ENCODE peak calls at places on chromosomes 3 and 15, in six cellular contexts. A, Y, P, R, Q and E are unnamed samples.

GRCh38 chr3:150636258-150636657 is 33.1 kb downstream of the SELENOT start:
- DNase-seq in A (no peak), Y (no peak), P (no peak), R (no peak), Q (no peak), E (peak; percentile 21)

GRCh38 chr15:62618432-62618831 is 424.1 kb upstream of the TPM1 start:
- DNase-seq in A (peak; percentile 61), Y (no peak), P (no peak), R (no peak), Q (no peak), E (peak; percentile 79)

GRCh38 chr15:92921215-92922131 is 21.3 kb downstream of the CHD2 start:
- DNase-seq in A (peak; percentile 35), Y (no peak), P (peak; percentile 67), R (no peak), Q (no peak), E (peak; percentile 66)

GRCh38 chr15:74873756-74874424 is 725 bp upstream of the SCAMP2 start:
- DNase-seq in A (peak; percentile 13), Y (no peak), P (peak; percentile 39), R (peak; percentile 33), Q (no peak), E (no peak)

GRCh38 chr3:154844863-154845262 is 235.3 kb upstream of the MME start:
- DNase-seq in A (no peak), Y (no peak), P (no peak), R (no peak), Q (no peak), E (no peak)

GRCh38 chr3:194165619-194166018 is 29.7 kb downstream of the HES1 start:
- DNase-seq in A (no peak), Y (no peak), P (no peak), R (no peak), Q (no peak), E (no peak)

GRCh38 chr15:27902680-27903385 is 196.3 kb downstream of the OCA2 start:
- DNase-seq in A (no peak), Y (no peak), P (no peak), R (no peak), Q (no peak), E (peak; percentile 26)

GRCh38 chr15:26971303-26972018 is 480 bp downstream of the GABRG3 start:
- DNase-seq in A (no peak), Y (no peak), P (no peak), R (peak; percentile 65), Q (peak; percentile 47), E (peak; percentile 58)

GRCh38 chr3:11185564-11186317 is 31.4 kb downstream of the HRH1 start:
- DNase-seq in A (peak; percentile 95), Y (no peak), P (peak; percentile 97), R (no peak), Q (no peak), E (peak; percentile 96)

GRCh38 chr3:196778755-196779154 is 39.1 kb downstream of the PAK2 start:
- DNase-seq in A (peak; percentile 56), Y (no peak), P (peak; percentile 12), R (no peak), Q (no peak), E (peak; percentile 57)

GRCh38 chr3:141271279-141272033 is 39.8 kb downstream of the PXYLP1 start:
- DNase-seq in A (no peak), Y (no peak), P (no peak), R (no peak), Q (no peak), E (no peak)

GRCh38 chr3:155815030-155815429 is 9.0 kb upstream of the C3orf33 start:
- DNase-seq in A (no peak), Y (no peak), P (no peak), R (no peak), Q (no peak), E (no peak)

GRCh38 chr15:49855917-49856637 is 235.2 kb downstream of the DTWD1 start:
- DNase-seq in A (peak; percentile 100), Y (no peak), P (no peak), R (no peak), Q (no peak), E (peak; percentile 66)

GRCh38 chr15:42010434-42010833 is 10.4 kb downstream of the PLA2G4E start:
- DNase-seq in A (no peak), Y (peak; percentile 50), P (no peak), R (no peak), Q (no peak), E (peak; percentile 41)

GRCh38 chr15:61906961-61907752 is 153.1 kb downstream of the VPS13C start:
- DNase-seq in A (no peak), Y (no peak), P (no peak), R (no peak), Q (no peak), E (no peak)

GRCh38 chr15:56906766-56907165 is 11.7 kb upstream of the TCF12 start:
- DNase-seq in A (no peak), Y (no peak), P (no peak), R (no peak), Q (no peak), E (no peak)

GRCh38 chr3:147940846-147941245 is 531.7 kb downstream of the ZIC1 start:
- DNase-seq in A (no peak), Y (no peak), P (no peak), R (no peak), Q (no peak), E (no peak)

GRCh38 chr15:75672646-75673425 is 25.1 kb downstream of the SNX33 start:
- DNase-seq in A (peak; percentile 68), Y (no peak), P (peak; percentile 15), R (peak; percentile 56), Q (no peak), E (peak; percentile 95)

GRCh38 chr3:162491957-162492356 is 995.3 kb downstream of the OTOL1 start:
- DNase-seq in A (peak; percentile 23), Y (no peak), P (no peak), R (no peak), Q (no peak), E (no peak)

DNA sequence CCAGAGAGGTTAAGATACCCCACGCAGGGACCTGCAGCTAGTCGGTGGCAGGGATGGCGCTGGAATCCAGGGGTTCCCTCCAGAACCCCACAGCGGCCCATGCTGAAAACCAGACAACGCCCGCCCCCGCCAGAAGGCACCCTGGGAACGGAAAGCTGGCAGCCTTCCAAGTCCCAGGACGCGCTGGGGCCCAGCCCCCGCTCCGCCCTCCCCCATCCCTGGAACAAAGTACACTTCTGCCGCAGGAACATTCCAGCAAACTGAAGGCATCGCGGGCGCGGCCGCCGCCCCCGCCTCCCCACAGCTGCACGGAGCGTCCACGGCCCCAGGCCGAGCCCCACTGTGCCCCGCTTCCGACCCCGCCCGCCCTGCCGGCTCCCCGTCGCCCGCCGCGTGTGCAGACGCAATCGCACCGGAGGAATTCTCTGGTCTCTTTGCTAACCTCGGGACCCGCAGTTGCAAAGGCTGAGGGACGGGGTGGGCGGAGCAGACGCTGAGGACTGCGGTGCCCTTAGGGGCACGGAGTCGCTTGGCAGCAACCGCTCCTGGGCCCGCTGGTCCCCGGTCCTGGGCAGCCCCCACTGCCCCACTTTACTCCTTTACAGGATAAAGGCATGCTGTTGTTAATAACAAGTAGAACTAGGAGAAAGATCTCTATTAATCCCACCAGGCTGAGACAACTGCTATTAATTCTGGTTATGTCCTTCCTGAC is 44.8 kb upstream of the RNU6-1 start:
- DNase-seq in A (peak; percentile 64), Y (no peak), P (peak; percentile 43), R (peak; percentile 90), Q (peak; percentile 79), E (peak; percentile 91)
- H3K4me1 ChIP-seq in A (peaks cover 3% of the 10 kb centered on the region), Y (peaks cover 9% of the 10 kb centered on the region), P (peaks cover 2% of the 10 kb centered on the region), R (peaks cover 24% of the 10 kb centered on the region), Q (no peaks in the 10 kb centered on the region), E (no peaks in the 10 kb centered on the region)

DNA sequence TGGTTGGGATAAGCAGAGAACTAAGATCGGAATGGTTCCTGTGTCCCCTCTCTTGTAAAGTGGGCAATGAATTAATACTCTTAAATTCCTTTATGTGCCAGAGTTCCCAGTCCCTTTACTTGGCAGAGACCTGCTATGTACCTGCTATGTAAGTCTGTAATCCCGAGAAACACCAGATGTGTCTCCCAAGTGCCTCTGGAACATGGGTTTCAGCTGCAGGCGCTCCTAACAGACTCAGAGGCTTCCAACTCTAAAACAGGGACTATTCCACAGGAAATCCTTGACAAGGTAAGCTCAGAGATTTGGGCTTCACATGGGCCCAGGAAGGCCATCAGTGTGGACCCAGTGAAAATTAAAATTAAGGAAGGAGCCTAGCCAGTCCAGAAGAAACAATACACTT is 117.7 kb upstream of the PLCL2 start:
- DNase-seq in A (no peak), Y (no peak), P (no peak), R (peak; percentile 34), Q (peak; percentile 35), E (no peak)
- TF ChIP-seq CTCF in A (no peak), Y (no peak), P (no peak), R (no peak), Q (peak; percentile 38), E (no peak)

DNA sequence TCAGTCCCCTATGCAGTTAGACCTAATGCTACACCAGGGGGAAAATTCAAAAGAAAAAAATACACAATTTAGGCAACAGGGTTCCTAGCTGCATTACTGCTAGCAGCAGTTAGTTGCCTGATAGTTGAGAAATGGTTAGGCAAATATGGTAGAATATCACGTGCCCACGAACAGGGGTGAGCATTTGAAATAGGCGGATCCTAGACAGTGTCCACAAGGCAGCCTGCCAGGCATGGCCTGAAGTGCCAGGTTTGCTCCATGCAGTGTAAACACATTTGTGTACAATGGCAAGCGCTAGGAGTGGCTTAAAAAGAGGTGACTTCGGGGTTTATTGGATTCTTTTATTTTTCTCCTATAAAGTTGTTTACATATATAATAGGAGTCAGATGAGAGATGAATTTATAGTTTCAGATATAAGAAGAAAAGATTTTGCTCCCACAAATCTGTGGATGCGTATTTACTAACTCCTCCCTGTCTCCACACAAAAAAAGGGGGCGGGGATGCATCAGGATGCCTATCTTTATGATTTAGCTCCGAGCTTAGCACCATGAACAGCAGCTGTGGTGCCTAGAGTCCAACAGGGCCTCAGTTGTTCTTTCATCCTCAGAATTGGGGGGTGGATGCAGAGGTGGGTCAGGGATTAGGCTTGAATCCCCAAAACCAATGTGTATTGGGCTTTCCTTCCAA is 3.9 kb upstream of the TGM4 start:
- DNase-seq in A (no peak), Y (no peak), P (no peak), R (no peak), Q (no peak), E (no peak)
- H3K4me2 ChIP-seq in A (no peak overlapping the region), Y (no peak overlapping the region), P (no peak overlapping the region), R (no peak overlapping the region), Q (no peak overlapping the region), E (no peak overlapping the region)

GRCh38 chr3:50167069-50167781 is 12.1 kb downstream of the SEMA3F start:
- DNase-seq in A (peak; percentile 33), Y (no peak), P (peak; percentile 59), R (peak; percentile 46), Q (no peak), E (no peak)
- H3K4me1 ChIP-seq in A (peaks cover 28% of the 10 kb centered on the region), Y (no peaks in the 10 kb centered on the region), P (peaks cover 92% of the 10 kb centered on the region), R (peaks cover 64% of the 10 kb centered on the region), Q (peaks cover 7% of the 10 kb centered on the region), E (peaks cover 63% of the 10 kb centered on the region)